ENCODE peak calls at places on chromosomes 4 and X, in six cellular contexts. L is foreskin fibroblast, U is fibroblast of pulmonary artery, E is epithelial cell of esophagus, V is PC-3, P is fibroblast of villous mesenchyme. M is an unnamed sample.

GRCh38 chr4:143344011-143344410 is 7.3 kb downstream of the GAB1 start:
- DNase-seq in L (no peak), U (no peak), E (no peak), V (no peak), P (no peak), M (no peak)

GRCh38 chr4:124265701-124266100 is 446.8 kb downstream of the ANKRD50 start:
- DNase-seq in L (peak), U (peak), E (peak), V (peak), P (no peak), M (peak)

GRCh38 chr4:185471235-185472062 is at the start of gene CCDC110:
- DNase-seq in L (peak), U (peak), E (peak), V (peak), P (peak), M (peak)

GRCh38 chrX:70762285-70762684 is 146.2 kb downstream of the TEX11 start:
- DNase-seq in L (no peak), U (no peak), E (peak), V (peak), P (no peak), M (no peak)

GRCh38 chrX:143058096-143058495 is 32.4 kb downstream of the SPANXN4 start:
- DNase-seq in L (no peak), U (no peak), E (no peak), V (no peak), P (no peak), M (no peak)

GRCh38 chr4:183738081-183738673 is 79.1 kb downstream of the TRAPPC11 start:
- DNase-seq in L (no peak), U (peak), E (peak), V (peak), P (no peak), M (no peak)

GRCh38 chrX:96436105-96436504 is 248.5 kb upstream of the DIAPH2 start:
- DNase-seq in L (peak), U (peak), E (peak), V (peak), P (peak), M (no peak)

GRCh38 chrX:129876734-129877395 is 29.1 kb upstream of the UTP14A start:
- DNase-seq in L (peak), U (peak), E (peak), V (peak), P (peak), M (peak)

GRCh38 chr4:60724623-60725022 is 475.5 kb upstream of the ADGRL3 start:
- DNase-seq in L (peak), U (peak), E (peak), V (peak), P (peak), M (peak)

GRCh38 chrX:9163153-9163790 is 129.3 kb upstream of the FAM9B start:
- DNase-seq in L (peak), U (peak), E (peak), V (peak), P (no peak), M (no peak)

GRCh38 chrX:74853255-74853654 is 72.0 kb downstream of the NEXMIF start:
- DNase-seq in L (no peak), U (no peak), E (no peak), V (no peak), P (no peak), M (no peak)

GRCh38 chrX:11363069-11363594 is 69.9 kb downstream of the AMELX start:
- DNase-seq in L (no peak), U (no peak), E (no peak), V (no peak), P (no peak), M (no peak)

GRCh38 chr4:25863906-25864418 is 1.2 kb upstream of the SEL1L3 start:
- DNase-seq in L (no peak), U (no peak), E (no peak), V (no peak), P (no peak), M (no peak)

GRCh38 chrX:47218920-47219815 is 687 bp downstream of the CDK16 start:
- DNase-seq in L (peak), U (no peak), E (no peak), V (no peak), P (no peak), M (no peak)

GRCh38 chr4:179626687-179627086 is 2184.4 kb upstream of the AGA start:
- DNase-seq in L (no peak), U (no peak), E (no peak), V (peak), P (no peak), M (no peak)

GRCh38 chr4:108425988-108426387 is 194.4 kb upstream of the RPL34 start:
- DNase-seq in L (peak), U (peak), E (peak), V (peak), P (peak), M (peak)

GRCh38 chr4:6180841-6181631 is 19.3 kb downstream of the JAKMIP1 start:
- DNase-seq in L (no peak), U (no peak), E (no peak), V (no peak), P (no peak), M (no peak)

GRCh38 chrX:51931761-51932160 is 38.3 kb downstream of the MAGED1 start:
- DNase-seq in L (peak), U (no peak), E (no peak), V (no peak), P (no peak), M (no peak)

GRCh38 chr4:65033899-65034298 is 624.6 kb upstream of the TECRL start:
- DNase-seq in L (no peak), U (peak), E (no peak), V (peak), P (no peak), M (no peak)

GRCh38 chr4:185036842-185037241 is 18.6 kb downstream of the HELT start:
- DNase-seq in L (no peak), U (no peak), E (no peak), V (no peak), P (no peak), M (no peak)

GRCh38 chr4:100547541-100548208 is 29.9 kb upstream of the EMCN start:
- DNase-seq in L (no peak), U (no peak), E (no peak), V (no peak), P (no peak), M (no peak)

GRCh38 chrX:41621236-41621651 is 67.5 kb upstream of the GPR34 start:
- DNase-seq in L (no peak), U (peak), E (peak), V (peak), P (peak), M (no peak)

GRCh38 chr4:3340703-3341088 is 47.9 kb downstream of the RGS12 start:
- DNase-seq in L (no peak), U (no peak), E (peak), V (peak), P (no peak), M (no peak)

GRCh38 chr4:66035701-66036100 is 365.4 kb upstream of the EPHA5 start:
- DNase-seq in L (no peak), U (no peak), E (no peak), V (no peak), P (no peak), M (no peak)

GRCh38 chrX:123731258-123731986 is 1.4 kb downstream of the THOC2 start:
- DNase-seq in L (peak), U (peak), E (peak), V (peak), P (peak), M (no peak)

GRCh38 chrX:136159615-136160025 is 12.3 kb downstream of the FHL1 start:
- DNase-seq in L (peak), U (no peak), E (no peak), V (peak), P (no peak), M (no peak)

GRCh38 chrX:102712216-102712966 is at the start of gene GPRASP2:
- DNase-seq in L (peak), U (no peak), E (peak), V (peak), P (peak), M (no peak)

GRCh38 chrX:8305336-8305735 is 134.3 kb upstream of the VCX2 start:
- DNase-seq in L (no peak), U (no peak), E (no peak), V (no peak), P (peak), M (peak)

GRCh38 chr4:336893-337142 is 796 bp upstream of the ZNF141 start:
- DNase-seq in L (no peak), U (no peak), E (no peak), V (peak), P (no peak), M (no peak)

GRCh38 chrX:44873415-44874270 is 655 bp downstream of the KDM6A start:
- DNase-seq in L (peak), U (peak), E (peak), V (peak), P (peak), M (no peak)

GRCh38 chrX:11913001-11913400 is 155.0 kb downstream of the MSL3 start:
- DNase-seq in L (peak), U (peak), E (no peak), V (no peak), P (no peak), M (no peak)

GRCh38 chrX:39534949-39535348 is 562.8 kb downstream of the BCOR start:
- DNase-seq in L (no peak), U (no peak), E (no peak), V (no peak), P (no peak), M (no peak)

GRCh38 chr4:31045724-31046318 is 325.7 kb downstream of the PCDH7 start:
- DNase-seq in L (peak), U (peak), E (peak), V (peak), P (peak), M (no peak)

GRCh38 chr4:37562592-37562991 is 123.6 kb downstream of the RELL1 start:
- DNase-seq in L (no peak), U (peak), E (peak), V (peak), P (no peak), M (no peak)

GRCh38 chrX:30592846-30593245 is 15.3 kb upstream of the TASL start:
- DNase-seq in L (no peak), U (no peak), E (no peak), V (no peak), P (no peak), M (no peak)

GRCh38 chrX:17585006-17585405 is 152.3 kb upstream of the SCML1 start:
- DNase-seq in L (no peak), U (no peak), E (no peak), V (no peak), P (no peak), M (no peak)

GRCh38 chrX:29257516-29257915 is 670.3 kb downstream of the IL1RAPL1 start:
- DNase-seq in L (peak), U (peak), E (no peak), V (no peak), P (peak), M (peak)

GRCh38 chrX:154918060-154918483 is 31.9 kb downstream of the F8A1 start:
- DNase-seq in L (peak), U (peak), E (peak), V (peak), P (peak), M (peak)

GRCh38 chrX:24796204-24796603 is 102.5 kb downstream of the POLA1 start:
- DNase-seq in L (no peak), U (no peak), E (no peak), V (no peak), P (no peak), M (no peak)
- H3K4me3 ChIP-seq in L (no peak), U (no peak), E (no peak), V (no peak), P (no peak), M (no peak)

GRCh38 chr4:41119867-41120295 is 94.5 kb downstream of the APBB2 start:
- DNase-seq in L (no peak), U (no peak), E (no peak), V (no peak), P (peak), M (no peak)
- H3K4me3 ChIP-seq in L (no peak), U (peak), E (no peak), V (no peak), P (no peak), M (no peak)

DNA sequence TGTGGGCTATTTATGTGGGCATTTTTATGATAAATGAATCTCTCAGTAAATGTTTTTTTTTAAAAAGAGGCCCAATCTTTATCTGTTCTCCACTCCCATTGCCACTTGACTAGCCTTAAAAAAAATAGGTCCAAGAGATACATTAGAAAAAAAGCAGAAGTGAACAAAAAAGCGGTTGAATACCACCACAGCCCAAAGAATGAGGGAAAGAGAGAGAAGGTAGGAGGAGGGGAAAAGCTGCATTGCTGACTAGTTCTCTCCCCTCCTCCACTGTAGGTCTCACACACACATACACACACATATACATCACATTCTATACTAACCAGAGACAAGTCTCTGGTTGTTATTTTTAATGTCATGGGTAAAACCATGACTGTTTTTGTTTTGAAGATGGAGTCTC is 95.8 kb upstream of the IL13RA1 start:
- DNase-seq in L (no peak), U (no peak), E (no peak), V (no peak), P (no peak), M (no peak)
- H3K4me3 ChIP-seq in L (no peak), U (no peak), E (no peak), V (no peak), P (no peak), M (no peak)

DNA sequence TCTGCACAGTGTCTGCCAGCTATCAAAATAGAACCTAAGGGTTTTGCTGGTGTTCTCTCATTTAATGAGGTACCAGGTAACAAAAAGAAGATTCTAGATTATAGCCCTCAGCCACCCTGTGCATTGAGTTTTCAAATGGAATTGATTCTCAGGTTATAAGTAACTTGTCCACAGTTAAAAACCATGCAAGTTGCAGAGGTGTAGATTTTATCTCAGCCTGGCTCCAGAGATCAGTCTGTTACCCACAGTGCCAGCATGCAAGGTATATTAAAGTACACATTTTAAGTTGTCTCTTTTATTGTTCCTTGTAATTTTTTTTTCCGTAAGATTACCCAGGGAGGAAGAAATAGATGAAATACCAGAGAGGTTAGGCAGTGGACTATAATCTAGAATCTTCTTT is 59.7 kb downstream of the RAPGEF2 start:
- DNase-seq in L (no peak), U (no peak), E (no peak), V (no peak), P (no peak), M (no peak)
- H3K4me3 ChIP-seq in L (no peak), U (no peak), E (no peak), V (no peak), P (no peak), M (no peak)

M was measured in skeletal muscle cell.